ENCODE peak calls at places on chromosomes 4 and X, in four cellular contexts. P, H, T and A are unnamed samples.

GRCh38 chrX:130120321-130120731 is 10.0 kb upstream of the ELF4 start:
- DNase-seq in P (no peak), H (no peak), T (no peak), A (no peak)

GRCh38 chr4:153535735-153536494 is 69.8 kb downstream of the TMEM131L start:
- DNase-seq in P (no peak), H (no peak), T (no peak), A (no peak)

GRCh38 chr4:110982486-110982885 is 359.6 kb upstream of the PITX2 start:
- DNase-seq in P (no peak), H (no peak), T (no peak), A (no peak)

GRCh38 chr4:139988863-139989765 is 164.9 kb downstream of the MAML3 start:
- DNase-seq in P (no peak), H (no peak), T (no peak), A (no peak)

GRCh38 chrX:39705299-39705698 is 392.5 kb downstream of the BCOR start:
- DNase-seq in P (no peak), H (peak), T (no peak), A (no peak)

GRCh38 chr4:82797591-82798081 is 960 bp downstream of the SCD5 start:
- DNase-seq in P (no peak), H (no peak), T (no peak), A (no peak)

GRCh38 chrX:85244411-85245210 is 820 bp downstream of the ZNF711 start:
- DNase-seq in P (no peak), H (peak), T (peak), A (no peak)

GRCh38 chr4:175770555-175770954 is 41.5 kb downstream of the GPM6A start:
- DNase-seq in P (no peak), H (no peak), T (no peak), A (no peak)

GRCh38 chrX:136477026-136477425 is 10.7 kb upstream of the BRS3 start:
- DNase-seq in P (no peak), H (no peak), T (no peak), A (no peak)

GRCh38 chr4:123661080-123661737 is 264.6 kb downstream of the SPRY1 start:
- DNase-seq in P (no peak), H (no peak), T (no peak), A (no peak)

GRCh38 chrX:105610401-105610800 is 211.9 kb upstream of the NRK start:
- DNase-seq in P (no peak), H (no peak), T (no peak), A (no peak)

GRCh38 chr4:142095886-142096605 is 459.7 kb downstream of the IL15 start:
- DNase-seq in P (no peak), H (no peak), T (no peak), A (no peak)

GRCh38 chrX:125108926-125109325 is 210.7 kb upstream of the TEX13C start:
- DNase-seq in P (no peak), H (no peak), T (no peak), A (no peak)

GRCh38 chr4:187547281-187547680 is 448.3 kb upstream of the ZFP42 start:
- DNase-seq in P (no peak), H (no peak), T (no peak), A (no peak)

GRCh38 chr4:23268072-23268771 is 575.5 kb downstream of the GBA3 start:
- DNase-seq in P (no peak), H (no peak), T (no peak), A (no peak)

GRCh38 chr4:10296730-10297129 is 160.5 kb downstream of the ZNF518B start:
- DNase-seq in P (no peak), H (no peak), T (peak), A (no peak)

GRCh38 chr4:79498282-79498681 is 90.3 kb upstream of the GK2 start:
- DNase-seq in P (no peak), H (no peak), T (no peak), A (no peak)

GRCh38 chrX:22246620-22247019 is 26.1 kb upstream of the CBLL2 start:
- DNase-seq in P (no peak), H (no peak), T (no peak), A (no peak)

GRCh38 chr4:100778431-100778830 is 260.6 kb upstream of the EMCN start:
- DNase-seq in P (no peak), H (no peak), T (no peak), A (no peak)

GRCh38 chr4:140469806-140470733 is 28.0 kb downstream of the MGAT4D start:
- DNase-seq in P (no peak), H (no peak), T (no peak), A (no peak)

GRCh38 chr4:17760602-17761001 is 20.8 kb downstream of the FAM184B start:
- DNase-seq in P (no peak), H (no peak), T (no peak), A (no peak)

GRCh38 chr4:3228881-3229280 is 20.1 kb upstream of the MSANTD1 start:
- DNase-seq in P (no peak), H (no peak), T (no peak), A (no peak)

GRCh38 chrX:107731831-107732502 is 43.6 kb downstream of the TSC22D3 start:
- DNase-seq in P (no peak), H (peak), T (no peak), A (no peak)

GRCh38 chr4:67558493-67558892 is at the start of gene STAP1:
- DNase-seq in P (no peak), H (no peak), T (no peak), A (no peak)

GRCh38 chr4:157076578-157076947 is 613 bp downstream of the GLRB start:
- DNase-seq in P (no peak), H (no peak), T (no peak), A (no peak)

GRCh38 chrX:16250296-16250695 is 83.0 kb downstream of the MAGEB17 start:
- DNase-seq in P (no peak), H (no peak), T (no peak), A (no peak)